ENCODE peak calls at places on chromosome 12, in seven cellular contexts. One of them, this sample, is unnamed.

GRCh38 chr12:132176920-132177551 is 32.8 kb downstream of the NOC4L start:
- DNase-seq in thyroid gland: no peak
- DNase-seq in hypothalamus: no peak
- DNase-seq in choroid plexus epithelial cell: no peak
- DNase-seq in GM10248: no peak
- DNase-seq in tibial artery: no peak
- DNase-seq in astrocyte of the spinal cord: no peak
- DNase-seq in this sample: no peak

GRCh38 chr12:124436366-124436765 is 131.0 kb downstream of the NCOR2 start:
- DNase-seq in tibial artery: no peak
- DNase-seq in astrocyte of the spinal cord: no peak
- DNase-seq in thyroid gland: no peak
- DNase-seq in GM10248: no peak
- DNase-seq in hypothalamus: no peak
- DNase-seq in choroid plexus epithelial cell: no peak
- DNase-seq in this sample: no peak

GRCh38 chr12:128474916-128475315 is 207.9 kb downstream of the TMEM132C start:
- DNase-seq in hypothalamus: no peak
- DNase-seq in thyroid gland: no peak
- DNase-seq in choroid plexus epithelial cell: no peak
- DNase-seq in GM10248: no peak
- DNase-seq in astrocyte of the spinal cord: no peak
- DNase-seq in tibial artery: no peak
- DNase-seq in this sample: no peak

GRCh38 chr12:12236896-12237295 is 29.9 kb downstream of the LRP6 start:
- DNase-seq in tibial artery: no peak
- DNase-seq in GM10248: no peak
- DNase-seq in astrocyte of the spinal cord: no peak
- DNase-seq in hypothalamus: no peak
- DNase-seq in choroid plexus epithelial cell: no peak
- DNase-seq in thyroid gland: no peak
- DNase-seq in this sample: no peak

GRCh38 chr12:22231836-22232235 is 102.7 kb downstream of the ST8SIA1 start:
- DNase-seq in choroid plexus epithelial cell: peak; percentile 4
- DNase-seq in thyroid gland: no peak
- DNase-seq in hypothalamus: no peak
- DNase-seq in GM10248: no peak
- DNase-seq in astrocyte of the spinal cord: peak; percentile 10
- DNase-seq in tibial artery: no peak
- DNase-seq in this sample: no peak

GRCh38 chr12:19208456-19208855 is 78.9 kb downstream of the PLEKHA5 start:
- DNase-seq in astrocyte of the spinal cord: no peak
- DNase-seq in tibial artery: no peak
- DNase-seq in choroid plexus epithelial cell: peak; percentile 50
- DNase-seq in thyroid gland: no peak
- DNase-seq in GM10248: no peak
- DNase-seq in hypothalamus: no peak
- DNase-seq in this sample: no peak

GRCh38 chr12:55706840-55707671 is 648 bp downstream of the ITGA7 start:
- DNase-seq in thyroid gland: peak; percentile 5
- DNase-seq in tibial artery: no peak
- DNase-seq in GM10248: no peak
- DNase-seq in astrocyte of the spinal cord: no peak
- DNase-seq in choroid plexus epithelial cell: no peak
- DNase-seq in hypothalamus: peak; percentile 29
- DNase-seq in this sample: no peak

GRCh38 chr12:57138526-57139272 is 8.7 kb downstream of the LRP1-AS start:
- DNase-seq in thyroid gland: peak; percentile 28
- DNase-seq in choroid plexus epithelial cell: no peak
- DNase-seq in tibial artery: peak; percentile 93
- DNase-seq in astrocyte of the spinal cord: no peak
- DNase-seq in hypothalamus: no peak
- DNase-seq in GM10248: no peak
- DNase-seq in this sample: no peak

GRCh38 chr12:9184276-9184675 is 23.9 kb downstream of the PZP start:
- DNase-seq in thyroid gland: no peak
- DNase-seq in astrocyte of the spinal cord: no peak
- DNase-seq in GM10248: no peak
- DNase-seq in choroid plexus epithelial cell: no peak
- DNase-seq in hypothalamus: no peak
- DNase-seq in tibial artery: no peak
- DNase-seq in this sample: no peak

This sample was measured in GM06990.